ENCODE peak calls at places on chromosomes 2 and 18, in ten cellular contexts. P is astrocyte of the spinal cord; B is right atrium auricular region; X is CD4-positive, CD25-positive, alpha-beta regulatory T cell; Z is foreskin fibroblast; D is tibial nerve; W is endothelial cell of umbilical vein; G is NB4; I is IMR-90; S is A549. Q is an unnamed sample.

GRCh38 chr2:228700638-228701037 is 519.2 kb upstream of the SPHKAP start:
- DNase-seq in D (no peak), B (no peak), P (peak), G (no peak), I (peak), W (no peak), Z (peak), S (no peak), X (no peak), Q (no peak)

GRCh38 chr2:177665948-177666347 is 273.4 kb downstream of the AGPS start:
- DNase-seq in P (no peak), I (no peak), D (no peak), S (no peak), B (no peak), W (no peak), X (no peak), G (no peak), Z (no peak), Q (no peak)

GRCh38 chr2:102046135-102046901 is 54.6 kb downstream of the IL1R2 start:
- DNase-seq in X (no peak), S (no peak), P (peak), G (no peak), Z (peak), W (peak), B (no peak), D (no peak), I (peak), Q (no peak)

GRCh38 chr2:158984554-158985207 is 16.2 kb downstream of the TANC1 start:
- DNase-seq in W (no peak), Z (no peak), B (no peak), S (no peak), X (no peak), G (no peak), D (no peak), I (peak), P (no peak), Q (no peak)

GRCh38 chr2:238864207-238865014 is 16.5 kb downstream of the TWIST2 start:
- DNase-seq in Z (peak), S (peak), X (no peak), W (peak), G (peak), P (peak), B (peak), D (peak), I (peak), Q (peak)

GRCh38 chr2:41998789-41999470 is 48.9 kb upstream of the PKDCC start:
- DNase-seq in D (no peak), P (no peak), G (no peak), I (no peak), Z (peak), X (no peak), S (no peak), W (no peak), B (peak), Q (no peak)

GRCh38 chr2:188519133-188519532 is 227.5 kb downstream of the GULP1 start:
- DNase-seq in P (peak), S (no peak), B (no peak), I (peak), D (no peak), X (no peak), W (peak), G (no peak), Z (peak), Q (no peak)

GRCh38 chr18:62863629-62864028 is 148.3 kb downstream of the PHLPP1 start:
- DNase-seq in S (no peak), Z (peak), B (no peak), D (no peak), X (no peak), G (peak), W (peak), I (peak), P (peak), Q (no peak)

GRCh38 chr2:170039401-170040172 is 138.4 kb upstream of the MYO3B start:
- DNase-seq in D (no peak), I (no peak), Z (no peak), S (no peak), W (no peak), P (no peak), G (no peak), B (no peak), X (no peak), Q (no peak)

GRCh38 chr2:214035921-214036320 is 374.9 kb upstream of the VWC2L start:
- DNase-seq in I (no peak), G (no peak), B (no peak), S (no peak), W (no peak), D (no peak), X (no peak), Z (no peak), P (no peak), Q (no peak)

GRCh38 chr2:67833632-67834031 is 229.2 kb downstream of the C1D start:
- DNase-seq in W (no peak), B (no peak), D (no peak), I (no peak), X (no peak), S (no peak), P (no peak), G (no peak), Z (no peak), Q (no peak)

GRCh38 chr18:53380063-53380639 is 844.3 kb downstream of the MBD2 start:
- DNase-seq in I (peak), D (no peak), W (peak), X (peak), G (peak), S (peak), Z (peak), B (no peak), P (peak), Q (no peak)

GRCh38 chr2:181900007-181900651 is 8.6 kb downstream of the ITPRID2 start:
- DNase-seq in G (no peak), S (no peak), Z (no peak), D (no peak), P (no peak), W (no peak), B (no peak), X (peak), I (no peak), Q (no peak)

GRCh38 chr2:135169900-135170753 is 118.0 kb downstream of the RAB3GAP1 start:
- DNase-seq in D (no peak), I (no peak), X (peak), Z (no peak), B (no peak), G (no peak), P (no peak), W (no peak), S (no peak), Q (no peak)

GRCh38 chr2:152367547-152368250 is 32.7 kb downstream of the FMNL2 start:
- DNase-seq in S (no peak), B (no peak), P (no peak), Z (peak), D (no peak), X (no peak), W (no peak), G (no peak), I (peak), Q (no peak)

GRCh38 chr18:29305516-29305915 is 1128.6 kb upstream of the CDH2 start:
- DNase-seq in P (no peak), X (no peak), B (no peak), I (no peak), S (no peak), D (no peak), W (no peak), G (no peak), Z (no peak), Q (no peak)

GRCh38 chr2:112020561-112020960 is 34.5 kb upstream of the TMEM87B start:
- DNase-seq in X (no peak), S (no peak), I (no peak), Z (peak), B (no peak), W (no peak), D (no peak), G (no peak), P (no peak), Q (no peak)

GRCh38 chr18:11736656-11737055 is 47.6 kb downstream of the GNAL start:
- DNase-seq in B (no peak), I (peak), P (no peak), D (no peak), W (no peak), S (no peak), G (no peak), Z (peak), X (no peak), Q (no peak)

GRCh38 chr2:9699139-9699823 is 68.5 kb upstream of the YWHAQ start:
- DNase-seq in S (peak), W (no peak), P (peak), Z (peak), B (no peak), D (no peak), G (no peak), I (peak), X (no peak), Q (no peak)

GRCh38 chr2:47903781-47904447 is 2.4 kb downstream of the FBXO11 start:
- DNase-seq in Z (no peak), X (no peak), G (no peak), B (no peak), S (no peak), D (no peak), P (no peak), W (peak), I (no peak), Q (no peak)

GRCh38 chr2:37323770-37324535 is 680 bp downstream of the PRKD3 start:
- DNase-seq in S (peak), X (peak), I (peak), P (peak), B (no peak), Z (peak), G (peak), D (no peak), W (peak), Q (peak)

GRCh38 chr2:231069379-231070054 is 12.8 kb downstream of the PSMD1 start:
- DNase-seq in B (no peak), W (peak), G (no peak), I (peak), S (no peak), Z (peak), X (no peak), D (no peak), P (peak), Q (no peak)

GRCh38 chr2:25257032-25257455 is 84.7 kb downstream of the DNMT3A start:
- DNase-seq in Z (peak), S (no peak), P (peak), G (no peak), X (no peak), W (peak), I (peak), D (no peak), B (no peak), Q (no peak)

GRCh38 chr2:80037310-80037709 is 267.2 kb downstream of the LRRTM1 start:
- DNase-seq in G (no peak), Z (no peak), S (no peak), B (no peak), D (no peak), I (no peak), X (no peak), W (no peak), P (no peak), Q (no peak)

GRCh38 chr2:80035749-80036285 is 268.7 kb downstream of the LRRTM1 start:
- DNase-seq in Z (no peak), B (no peak), D (no peak), W (no peak), X (no peak), S (no peak), P (no peak), G (no peak), I (no peak), Q (no peak)

DNA sequence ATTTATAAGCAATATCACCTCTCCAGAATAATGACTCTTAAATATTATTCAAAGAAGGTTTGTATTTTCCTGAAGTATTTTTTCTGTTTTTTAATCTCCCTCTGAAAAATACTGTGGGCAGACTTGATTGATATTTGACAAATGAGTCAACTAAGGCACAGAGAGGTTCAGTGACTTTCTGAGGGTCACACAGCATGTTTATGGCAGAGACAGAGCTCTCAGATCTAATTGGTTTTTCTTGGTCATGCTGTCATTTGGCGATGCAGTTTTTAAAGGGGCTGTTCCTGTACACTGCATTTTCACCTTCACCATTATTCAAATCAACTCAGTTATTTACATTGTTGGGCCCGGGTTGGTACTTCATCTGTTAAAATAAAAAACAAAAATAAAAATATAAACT is 264.3 kb downstream of the LRRTM1 start:
- DNase-seq in B (no peak), Z (no peak), D (no peak), X (no peak), G (no peak), P (no peak), S (no peak), W (no peak), I (no peak), Q (no peak)
- H3K4me3 ChIP-seq in B (no peak), Z (no peak), D (no peak), X (no peak), G (no peak), P (no peak), S (no peak), W (no peak), I (no peak), Q (no peak)

GRCh38 chr2:136206613-136207012 is 88.7 kb upstream of the CXCR4 start:
- DNase-seq in S (no peak), I (no peak), X (no peak), P (no peak), D (no peak), Z (no peak), W (no peak), G (peak), B (no peak), Q (no peak)
- H3K4me3 ChIP-seq in S (no peak), I (no peak), X (no peak), P (no peak), D (no peak), Z (no peak), W (no peak), G (no peak), B (no peak), Q (no peak)

GRCh38 chr2:118854507-118855300 is 7.3 kb upstream of the EN1 start:
- DNase-seq in Z (no peak), S (no peak), G (no peak), X (no peak), B (no peak), I (no peak), P (no peak), W (no peak), D (no peak), Q (no peak)
- H3K4me3 ChIP-seq in Z (no peak), S (peak), G (no peak), X (no peak), B (no peak), I (no peak), P (no peak), W (no peak), D (no peak), Q (no peak)

GRCh38 chr2:43209204-43209717 is 17.1 kb downstream of the ZFP36L2 start:
- DNase-seq in S (no peak), I (no peak), P (no peak), Z (no peak), D (no peak), B (no peak), G (peak), X (no peak), W (no peak), Q (no peak)

GRCh38 chr2:43206602-43207001 is 19.8 kb downstream of the ZFP36L2 start:
- DNase-seq in P (no peak), W (no peak), D (no peak), Z (no peak), B (no peak), I (no peak), X (no peak), G (no peak), S (no peak), Q (no peak)

GRCh38 chr2:43210125-43210466 is 16.3 kb downstream of the ZFP36L2 start:
- DNase-seq in G (no peak), W (no peak), Z (no peak), I (no peak), B (no peak), X (no peak), S (no peak), D (no peak), P (no peak), Q (no peak)

GRCh38 chr2:43210467-43211303 is 15.7 kb downstream of the ZFP36L2 start:
- DNase-seq in D (peak), B (no peak), W (no peak), P (peak), S (no peak), Z (peak), G (peak), I (peak), X (no peak), Q (peak)

DNA sequence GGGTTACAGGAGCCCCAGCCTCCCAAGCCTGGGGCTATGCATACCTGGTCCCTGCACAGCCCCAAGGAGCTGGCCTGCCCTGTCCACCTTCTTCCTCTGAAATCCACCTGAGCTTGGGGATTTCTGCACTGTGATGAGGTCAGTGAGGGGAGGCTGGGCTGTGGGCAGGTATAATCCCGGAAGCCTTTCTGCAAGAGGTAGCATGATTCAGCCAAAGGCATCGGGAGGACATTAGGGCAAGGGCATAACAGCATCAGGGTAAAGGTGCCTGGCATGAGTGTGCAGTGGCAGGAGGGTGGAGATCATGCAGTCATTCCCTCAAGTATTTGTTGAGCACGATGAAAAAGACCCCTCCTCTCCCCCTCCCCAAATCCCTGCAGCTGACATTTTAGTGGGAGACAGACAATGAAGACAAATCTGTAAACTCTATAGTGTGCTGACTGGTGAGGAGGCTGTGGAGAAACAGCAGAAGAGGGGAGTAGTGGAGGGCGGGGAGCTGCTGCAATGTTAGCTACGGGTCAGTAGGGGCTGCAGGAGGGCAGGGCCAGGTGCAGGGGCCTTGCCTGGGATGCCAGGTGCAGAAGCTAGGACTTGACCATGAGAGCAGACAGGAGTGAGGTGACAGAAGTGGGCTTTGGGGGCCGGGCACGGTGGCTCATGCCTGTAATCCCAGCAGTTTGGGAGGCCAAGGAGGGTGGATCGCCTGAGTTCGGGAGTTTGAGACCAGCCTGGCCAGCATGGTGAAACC is 18.7 kb downstream of the ZFP36L2 start:
- DNase-seq in G (peak), B (no peak), S (no peak), P (no peak), Z (no peak), I (no peak), D (no peak), W (no peak), X (no peak), Q (no peak)
- H3K4me3 ChIP-seq in G (no peak), B (no peak), S (no peak), P (no peak), Z (no peak), I (no peak), D (no peak), W (no peak), X (no peak), Q (no peak)

DNA sequence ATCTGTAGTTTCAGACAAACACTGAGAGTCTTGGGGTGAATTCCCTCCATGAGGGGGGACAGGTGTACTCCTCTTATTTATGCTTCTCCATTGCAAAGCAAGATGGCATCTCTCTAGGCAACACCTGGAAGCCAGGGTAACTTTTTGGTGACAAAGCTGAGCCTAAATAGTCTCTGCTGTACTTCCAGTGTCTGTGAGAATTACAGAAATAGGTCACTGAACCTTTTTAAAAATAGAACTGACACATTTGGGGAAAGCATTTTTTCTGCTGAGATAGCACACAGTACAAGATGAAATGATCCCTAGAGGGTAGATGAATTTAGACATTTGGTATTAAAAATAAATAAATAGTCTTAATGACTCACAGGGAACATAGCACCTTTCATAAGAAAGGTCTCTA is 71.7 kb upstream of the SP3 start:
- DNase-seq in I (no peak), B (no peak), P (no peak), Z (no peak), W (no peak), X (no peak), G (no peak), S (no peak), D (no peak), Q (no peak)
- H3K4me3 ChIP-seq in I (no peak), B (no peak), P (no peak), Z (no peak), W (no peak), X (no peak), G (no peak), S (no peak), D (no peak), Q (no peak)